ENCODE peak calls at places on chromosome 21, in five cellular contexts. L is heart right ventricle, C is HEK293T, V is aorta, O is choroid plexus epithelial cell. E is an unnamed sample.

GRCh38 chr21:44924611-44925010 is 3.9 kb upstream of the ITGB2 start:
- DNase-seq in L (no peak), C (no peak), V (no peak), O (no peak), E (no peak)

GRCh38 chr21:29237110-29238051 is 61.3 kb upstream of the BACH1 start:
- DNase-seq in L (peak; percentile 17), C (no peak), V (peak; percentile 53), O (no peak), E (no peak)

GRCh38 chr21:33522297-33522696 is 19.6 kb downstream of the GART start:
- DNase-seq in L (no peak), C (no peak), V (no peak), O (no peak), E (no peak)

GRCh38 chr21:43916691-43917514 is 51.9 kb downstream of the AGPAT3 start:
- DNase-seq in L (no peak), C (no peak), V (no peak), O (no peak), E (no peak)

GRCh38 chr21:45241357-45241756 is 46.3 kb downstream of the POFUT2 start:
- DNase-seq in L (no peak), C (no peak), V (no peak), O (no peak), E (no peak)

GRCh38 chr21:39843483-39843882 is 23.8 kb upstream of the PCP4 start:
- DNase-seq in L (no peak), C (no peak), V (no peak), O (no peak), E (no peak)

GRCh38 chr21:29149771-29150425 is 19.5 kb downstream of the MAP3K7CL start:
- DNase-seq in L (no peak), C (no peak), V (no peak), O (peak; percentile 40), E (no peak)

GRCh38 chr21:34807881-34808568 is 139.2 kb downstream of the CLIC6 start:
- DNase-seq in L (no peak), C (no peak), V (peak; percentile 74), O (peak; percentile 96), E (peak; percentile 95)

GRCh38 chr21:26756491-26757159 is 88.6 kb downstream of the ADAMTS1 start:
- DNase-seq in L (no peak), C (no peak), V (no peak), O (peak; percentile 73), E (no peak)

GRCh38 chr21:25639922-25640670 is 1.0 kb downstream of the JAM2 start:
- DNase-seq in L (peak; percentile 44), C (peak; percentile 56), V (peak; percentile 50), O (no peak), E (no peak)

GRCh38 chr21:34925597-34925996 is 123.5 kb downstream of the RUNX1 start:
- DNase-seq in L (no peak), C (no peak), V (no peak), O (no peak), E (no peak)

GRCh38 chr21:34670962-34671348 is 2.2 kb downstream of the CLIC6 start:
- DNase-seq in L (no peak), C (no peak), V (no peak), O (no peak), E (no peak)

GRCh38 chr21:17834639-17835354 is 15.6 kb upstream of the C21orf91 start:
- DNase-seq in L (no peak), C (no peak), V (no peak), O (no peak), E (no peak)

GRCh38 chr21:38460171-38460742 is 38.0 kb downstream of the ERG start:
- DNase-seq in L (peak; percentile 56), C (no peak), V (peak; percentile 72), O (peak; percentile 81), E (peak; percentile 87)

GRCh38 chr21:44722701-44723100 is 11.3 kb upstream of the TSPEAR start:
- DNase-seq in L (no peak), C (no peak), V (no peak), O (no peak), E (no peak)

GRCh38 chr21:34797926-34798595 is 129.3 kb downstream of the CLIC6 start:
- DNase-seq in L (no peak), C (no peak), V (no peak), O (peak; percentile 39), E (no peak)